ENCODE peak calls at places on chromosomes 7 and 10, in seven cellular contexts. G is GM23338, P is IMR-90, K is transverse colon, D is brain microvascular endothelial cell, H is Peyer's patch, B is A549. T is an unnamed sample.

GRCh38 chr7:8908889-8909288 is 475.5 kb downstream of the NXPH1 start:
- DNase-seq in G (no peak), P (no peak), K (no peak), D (no peak), H (no peak), B (no peak), T (no peak)

GRCh38 chr7:101911011-101911799 is 93.8 kb downstream of the CUX1 start:
- DNase-seq in G (no peak), P (peak; percentile 37), K (no peak), D (no peak), H (peak; percentile 43), B (no peak), T (no peak)

GRCh38 chr7:108570146-108570755 is 577 bp downstream of the DNAJB9 start:
- DNase-seq in G (peak; percentile 43), P (peak; percentile 40), K (peak; percentile 70), D (peak; percentile 42), H (peak; percentile 70), B (peak; percentile 41), T (peak; percentile 75)

GRCh38 chr7:23938937-23939552 is 229.0 kb downstream of the STK31 start:
- DNase-seq in G (peak; percentile 71), P (peak; percentile 11), K (peak; percentile 38), D (peak; percentile 27), H (no peak), B (peak; percentile 20), T (no peak)

GRCh38 chr7:133815677-133816210 is 311.4 kb upstream of the LRGUK start:
- DNase-seq in G (no peak), P (peak; percentile 82), K (no peak), D (no peak), H (no peak), B (no peak), T (no peak)

GRCh38 chr10:15311249-15311884 is 59.7 kb downstream of the FAM171A1 start:
- DNase-seq in G (no peak), P (no peak), K (no peak), D (no peak), H (no peak), B (no peak), T (no peak)

GRCh38 chr7:157851501-157852067 is 514.8 kb downstream of the DNAJB6 start:
- DNase-seq in G (no peak), P (no peak), K (peak; percentile 49), D (no peak), H (no peak), B (no peak), T (no peak)

GRCh38 chr7:39145283-39145682 is 167.6 kb downstream of the POU6F2 start:
- DNase-seq in G (no peak), P (no peak), K (no peak), D (no peak), H (no peak), B (no peak), T (no peak)

GRCh38 chr10:6201511-6201975 is 1.2 kb upstream of the PFKFB3 start:
- DNase-seq in G (peak; percentile 68), P (peak; percentile 70), K (peak; percentile 80), D (no peak), H (peak; percentile 79), B (peak; percentile 69), T (peak; percentile 85)

GRCh38 chr10:13346280-13346819 is 1.7 kb downstream of the SEPHS1 start:
- DNase-seq in G (no peak), P (peak; percentile 71), K (peak; percentile 25), D (peak; percentile 43), H (no peak), B (no peak), T (no peak)

GRCh38 chr7:107982918-107983389 is 20.0 kb downstream of the LAMB1 start:
- DNase-seq in G (no peak), P (peak; percentile 57), K (no peak), D (no peak), H (no peak), B (peak; percentile 25), T (no peak)

GRCh38 chr10:79384773-79385391 is 37.6 kb downstream of the PPIF start:
- DNase-seq in G (no peak), P (no peak), K (no peak), D (no peak), H (no peak), B (no peak), T (peak; percentile 26)

GRCh38 chr7:114923403-114923713 is 1.5 kb downstream of the MDFIC start:
- DNase-seq in G (no peak), P (no peak), K (no peak), D (no peak), H (no peak), B (no peak), T (no peak)

GRCh38 chr7:114922151-114922651 is 307 bp downstream of the MDFIC start:
- DNase-seq in G (peak; percentile 59), P (peak; percentile 64), K (peak; percentile 46), D (peak; percentile 38), H (peak; percentile 67), B (peak; percentile 38), T (peak; percentile 79)

GRCh38 chr7:114921636-114922150 is at the start of gene MDFIC:
- DNase-seq in G (peak; percentile 64), P (no peak), K (peak; percentile 38), D (no peak), H (no peak), B (peak; percentile 71), T (peak; percentile 79)

GRCh38 chr7:114924066-114924712 is 2.3 kb downstream of the MDFIC start:
- DNase-seq in G (no peak), P (no peak), K (no peak), D (no peak), H (no peak), B (no peak), T (no peak)

DNA sequence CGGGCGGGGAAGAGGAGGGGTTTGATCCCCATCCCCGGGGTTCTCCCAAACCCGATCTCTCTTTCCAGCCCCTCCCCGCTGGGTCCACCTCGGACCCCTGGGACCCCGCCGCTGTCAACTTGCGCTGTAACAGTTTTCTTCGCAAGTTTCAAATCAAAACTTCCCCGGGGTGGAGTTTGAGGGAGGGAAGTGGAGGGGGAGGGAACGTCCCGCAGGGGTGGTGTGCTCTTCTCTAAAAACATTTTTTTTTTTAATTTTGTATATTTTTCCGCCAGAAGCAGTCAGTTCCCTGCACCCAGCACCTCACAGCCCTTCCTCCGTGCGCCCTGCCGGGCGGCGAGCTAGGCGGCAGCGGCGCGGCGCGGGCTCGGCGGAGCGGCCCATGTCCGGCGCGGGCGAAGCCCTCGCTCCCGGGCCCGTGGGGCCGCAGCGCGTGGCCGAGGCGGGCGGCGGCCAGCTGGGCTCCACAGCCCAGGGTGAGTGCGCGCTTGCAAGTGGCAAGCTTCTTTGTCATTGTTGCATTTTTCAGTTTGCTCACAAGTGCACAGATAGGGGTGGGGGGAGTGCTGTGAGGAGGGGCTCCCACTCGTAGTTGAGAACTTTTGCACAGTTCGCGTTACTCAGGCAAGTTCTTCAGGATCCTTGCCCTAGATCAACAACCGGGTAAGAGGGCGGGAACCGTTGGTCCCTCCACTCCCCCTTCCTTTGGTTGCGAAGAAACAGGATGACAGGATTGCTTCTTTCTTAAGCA is 933 bp downstream of the MDFIC start:
- DNase-seq in G (peak; percentile 56), P (peak; percentile 77), K (peak; percentile 54), D (peak; percentile 44), H (peak; percentile 60), B (peak; percentile 53), T (no peak)
- H3K4me3 ChIP-seq in G (peak overlapping the region; percentile 81), P (peak overlapping the region; percentile 68), K (peak overlapping the region; percentile 97), D (peak overlapping the region; percentile 77), H (peak overlapping the region; percentile 76), B (peak overlapping the region; percentile 75), T (peak overlapping the region; percentile 83)

GRCh38 chr10:76301950-76302349 is 870.5 kb downstream of the LRMDA start:
- DNase-seq in G (no peak), P (no peak), K (no peak), D (no peak), H (no peak), B (no peak), T (no peak)
- TF ChIP-seq CTCF in G (peak; percentile 43), P (no peak), K (no peak), D (peak; percentile 24), H (no peak), B (no peak), T (no peak)

DNA sequence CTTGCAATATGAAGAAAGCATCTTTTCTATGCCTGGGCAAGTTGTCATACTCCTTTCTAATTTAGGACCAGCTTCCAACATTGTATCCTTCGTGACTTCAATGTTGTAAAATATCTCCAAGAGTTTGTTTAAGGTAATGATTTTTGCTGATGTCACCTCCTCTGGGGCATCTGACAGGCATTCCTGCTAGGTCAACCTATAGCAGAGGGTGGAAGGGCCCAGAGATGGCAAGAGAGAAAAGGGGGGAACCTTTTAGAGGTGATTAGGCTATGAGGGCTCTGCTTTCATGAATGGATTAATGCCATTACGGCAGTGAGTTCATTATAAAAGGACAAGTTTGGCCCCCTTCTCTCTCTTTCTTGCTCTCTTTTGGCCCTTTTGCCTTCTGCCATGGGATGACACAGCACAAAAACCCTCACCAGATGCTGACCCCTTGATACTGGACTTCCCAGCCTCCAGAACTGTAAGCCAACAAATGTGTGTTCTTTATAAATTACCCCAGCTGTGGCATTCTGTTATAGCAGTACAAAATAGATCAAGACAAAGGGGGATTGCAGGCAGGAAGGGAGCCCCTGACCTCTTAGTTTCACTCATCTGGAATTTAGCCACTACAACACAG is 195.8 kb downstream of the CFTR start:
- DNase-seq in G (no peak), P (peak; percentile 10), K (no peak), D (no peak), H (no peak), B (no peak), T (no peak)
- H3K27ac ChIP-seq in G (peak overlapping the region; percentile 73), P (no peak overlapping the region), K (no peak overlapping the region), D (no peak overlapping the region), H (no peak overlapping the region), B (peak overlapping the region; percentile 18), T (no peak overlapping the region)

GRCh38 chr10:96371356-96371755 is 12.6 kb upstream of the OPALIN start:
- DNase-seq in G (no peak), P (no peak), K (no peak), D (no peak), H (no peak), B (no peak), T (no peak)
- H3K4me3 ChIP-seq in G (no peak overlapping the region), P (no peak overlapping the region), K (no peak overlapping the region), D (no peak overlapping the region), H (no peak overlapping the region), B (no peak overlapping the region), T (no peak overlapping the region)

DNA sequence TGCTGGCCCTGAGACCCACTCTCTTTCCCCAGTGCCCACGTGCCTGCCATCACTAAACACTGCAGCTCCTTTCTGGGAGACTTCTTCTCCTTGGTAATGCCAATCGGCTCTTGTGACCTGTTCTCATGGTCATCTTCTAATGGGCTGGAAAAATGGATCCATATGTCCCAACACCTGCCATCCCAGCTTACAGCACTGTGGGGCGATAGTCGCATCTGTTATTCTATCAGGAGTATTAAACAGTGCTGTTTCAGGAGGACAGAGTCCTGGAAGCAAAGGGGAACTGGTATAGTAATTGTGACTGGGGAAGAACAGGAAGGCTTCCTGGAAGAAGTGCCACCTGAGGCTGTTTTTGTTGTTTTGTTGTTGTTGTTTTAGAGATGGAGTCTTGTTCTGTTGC is 411.2 kb downstream of the GLRX3 start:
- DNase-seq in G (no peak), P (no peak), K (no peak), D (no peak), H (no peak), B (no peak), T (no peak)
- TF ChIP-seq CTCF in G (no peak), P (no peak), K (no peak), D (no peak), H (no peak), B (no peak), T (no peak)

T was measured in coronary artery.